ENCODE peak calls at places on chromosomes 3 and 15, in four cellular contexts. L, W, J and E are unnamed samples.

GRCh38 chr3:47603332-47603731 is 24.7 kb upstream of the CSPG5 start:
- DNase-seq in L (no peak), W (no peak), J (no peak), E (no peak)

GRCh38 chr15:57565326-57565725 is 26.4 kb upstream of the MYZAP start:
- DNase-seq in L (no peak), W (no peak), J (no peak), E (no peak)

GRCh38 chr3:47743855-47744254 is 37.8 kb downstream of the SMARCC1 start:
- DNase-seq in L (no peak), W (no peak), J (no peak), E (no peak)

GRCh38 chr3:141998674-141999290 is 122.3 kb downstream of the ATP1B3 start:
- DNase-seq in L (peak), W (no peak), J (no peak), E (peak)

GRCh38 chr3:131995936-131996335 is 38.9 kb downstream of the CPNE4 start:
- DNase-seq in L (no peak), W (no peak), J (no peak), E (peak)

GRCh38 chr3:12709334-12709733 is 45.4 kb upstream of the RAF1 start:
- DNase-seq in L (no peak), W (no peak), J (no peak), E (no peak)

GRCh38 chr3:49277357-49277723 is 308 bp upstream of the C3orf62 start:
- DNase-seq in L (no peak), W (no peak), J (no peak), E (peak)

GRCh38 chr3:13927295-13927694 is 47.4 kb upstream of the WNT7A start:
- DNase-seq in L (no peak), W (no peak), J (no peak), E (no peak)

GRCh38 chr3:67593761-67594234 is 60.6 kb downstream of the SUCLG2 start:
- DNase-seq in L (no peak), W (peak), J (no peak), E (no peak)

GRCh38 chr15:68366314-68366713 is 65.6 kb downstream of the ITGA11 start:
- DNase-seq in L (no peak), W (no peak), J (no peak), E (no peak)

GRCh38 chr15:82585072-82585471 is 44.8 kb upstream of the RPS17 start:
- DNase-seq in L (peak), W (peak), J (no peak), E (no peak)

GRCh38 chr3:57583544-57583943 is 13.6 kb downstream of the ARF4 start:
- DNase-seq in L (no peak), W (no peak), J (no peak), E (no peak)

GRCh38 chr3:123854905-123855304 is 29.2 kb downstream of the MYLK start:
- DNase-seq in L (no peak), W (no peak), J (no peak), E (no peak)

GRCh38 chr15:101359365-101359947 is 64.4 kb upstream of the SNRPA1 start:
- DNase-seq in L (no peak), W (no peak), J (no peak), E (no peak)

GRCh38 chr15:40926659-40927496 is 2.3 kb upstream of the DLL4 start:
- DNase-seq in L (no peak), W (no peak), J (no peak), E (no peak)